ENCODE peak calls at places on chromosomes 1 and 21, in eight cellular contexts. One of them, this sample, is unnamed.

GRCh38 chr1:154935749-154936415 is 637 bp downstream of the PMVK start:
- DNase-seq in stomach: peak
- DNase-seq in EL: no peak
- DNase-seq in AG04450: no peak
- DNase-seq in breast epithelium: no peak
- DNase-seq in NCI-H774: no peak
- DNase-seq in RWPE1: no peak
- DNase-seq in activated CD8-positive, alpha-beta memory T cell treated with anti-CD3 and anti-CD28 coated beads, Interleukin-2, amount 50 U/mL, for 4 hours: no peak
- DNase-seq in this sample: no peak

GRCh38 chr1:92376345-92376744 is 77.5 kb downstream of the RPAP2 start:
- DNase-seq in stomach: no peak
- DNase-seq in EL: no peak
- DNase-seq in AG04450: no peak
- DNase-seq in breast epithelium: no peak
- DNase-seq in NCI-H774: no peak
- DNase-seq in RWPE1: no peak
- DNase-seq in activated CD8-positive, alpha-beta memory T cell treated with anti-CD3 and anti-CD28 coated beads, Interleukin-2, amount 50 U/mL, for 4 hours: no peak
- DNase-seq in this sample: no peak

GRCh38 chr1:26468911-26469310 is 3.3 kb upstream of the HMGN2 start:
- DNase-seq in stomach: peak
- DNase-seq in EL: no peak
- DNase-seq in AG04450: no peak
- DNase-seq in breast epithelium: no peak
- DNase-seq in NCI-H774: no peak
- DNase-seq in RWPE1: no peak
- DNase-seq in activated CD8-positive, alpha-beta memory T cell treated with anti-CD3 and anti-CD28 coated beads, Interleukin-2, amount 50 U/mL, for 4 hours: no peak
- DNase-seq in this sample: no peak

GRCh38 chr1:192793983-192794767 is 14.7 kb upstream of the RGS2 start:
- DNase-seq in stomach: no peak
- DNase-seq in EL: no peak
- DNase-seq in AG04450: no peak
- DNase-seq in breast epithelium: no peak
- DNase-seq in NCI-H774: no peak
- DNase-seq in RWPE1: no peak
- DNase-seq in activated CD8-positive, alpha-beta memory T cell treated with anti-CD3 and anti-CD28 coated beads, Interleukin-2, amount 50 U/mL, for 4 hours: no peak
- DNase-seq in this sample: no peak

GRCh38 chr1:229254910-229255541 is 15.9 kb upstream of the RAB4A start:
- DNase-seq in stomach: no peak
- DNase-seq in EL: no peak
- DNase-seq in AG04450: no peak
- DNase-seq in breast epithelium: no peak
- DNase-seq in NCI-H774: peak
- DNase-seq in RWPE1: no peak
- DNase-seq in activated CD8-positive, alpha-beta memory T cell treated with anti-CD3 and anti-CD28 coated beads, Interleukin-2, amount 50 U/mL, for 4 hours: no peak
- DNase-seq in this sample: no peak

GRCh38 chr1:117059334-117059677 is 820 bp upstream of the TTF2 start:
- DNase-seq in stomach: peak
- DNase-seq in EL: no peak
- DNase-seq in AG04450: no peak
- DNase-seq in breast epithelium: peak
- DNase-seq in NCI-H774: peak
- DNase-seq in RWPE1: peak
- DNase-seq in activated CD8-positive, alpha-beta memory T cell treated with anti-CD3 and anti-CD28 coated beads, Interleukin-2, amount 50 U/mL, for 4 hours: peak
- DNase-seq in this sample: no peak

GRCh38 chr21:29538115-29538514 is 239.4 kb downstream of the BACH1 start:
- DNase-seq in stomach: no peak
- DNase-seq in EL: peak
- DNase-seq in AG04450: peak
- DNase-seq in breast epithelium: no peak
- DNase-seq in NCI-H774: no peak
- DNase-seq in RWPE1: no peak
- DNase-seq in activated CD8-positive, alpha-beta memory T cell treated with anti-CD3 and anti-CD28 coated beads, Interleukin-2, amount 50 U/mL, for 4 hours: no peak
- DNase-seq in this sample: peak

GRCh38 chr1:109498161-109498801 is 4.4 kb downstream of the CYB561D1 start:
- DNase-seq in stomach: no peak
- DNase-seq in EL: peak
- DNase-seq in AG04450: no peak
- DNase-seq in breast epithelium: no peak
- DNase-seq in NCI-H774: no peak
- DNase-seq in RWPE1: no peak
- DNase-seq in activated CD8-positive, alpha-beta memory T cell treated with anti-CD3 and anti-CD28 coated beads, Interleukin-2, amount 50 U/mL, for 4 hours: peak
- DNase-seq in this sample: peak

GRCh38 chr1:162899422-162900168 is 38.6 kb upstream of the CCDC190 start:
- DNase-seq in stomach: no peak
- DNase-seq in EL: peak
- DNase-seq in AG04450: peak
- DNase-seq in breast epithelium: no peak
- DNase-seq in NCI-H774: no peak
- DNase-seq in RWPE1: peak
- DNase-seq in activated CD8-positive, alpha-beta memory T cell treated with anti-CD3 and anti-CD28 coated beads, Interleukin-2, amount 50 U/mL, for 4 hours: no peak
- DNase-seq in this sample: peak

GRCh38 chr1:163063131-163064059 is 5.8 kb upstream of the RGS4 start:
- DNase-seq in stomach: no peak
- DNase-seq in EL: no peak
- DNase-seq in AG04450: no peak
- DNase-seq in breast epithelium: no peak
- DNase-seq in NCI-H774: no peak
- DNase-seq in RWPE1: no peak
- DNase-seq in activated CD8-positive, alpha-beta memory T cell treated with anti-CD3 and anti-CD28 coated beads, Interleukin-2, amount 50 U/mL, for 4 hours: no peak
- DNase-seq in this sample: no peak

GRCh38 chr1:34839526-34840305 is 19.8 kb downstream of the SMIM12 start:
- DNase-seq in stomach: peak
- DNase-seq in EL: no peak
- DNase-seq in AG04450: no peak
- DNase-seq in breast epithelium: no peak
- DNase-seq in NCI-H774: no peak
- DNase-seq in RWPE1: no peak
- DNase-seq in activated CD8-positive, alpha-beta memory T cell treated with anti-CD3 and anti-CD28 coated beads, Interleukin-2, amount 50 U/mL, for 4 hours: no peak
- DNase-seq in this sample: no peak

GRCh38 chr1:223095870-223096269 is 47.2 kb downstream of the TLR5 start:
- DNase-seq in stomach: no peak
- DNase-seq in EL: no peak
- DNase-seq in AG04450: no peak
- DNase-seq in breast epithelium: no peak
- DNase-seq in NCI-H774: no peak
- DNase-seq in RWPE1: no peak
- DNase-seq in activated CD8-positive, alpha-beta memory T cell treated with anti-CD3 and anti-CD28 coated beads, Interleukin-2, amount 50 U/mL, for 4 hours: no peak
- DNase-seq in this sample: no peak

GRCh38 chr21:41668686-41669532 is 97.9 kb downstream of the RIPK4 start:
- DNase-seq in stomach: no peak
- DNase-seq in EL: no peak
- DNase-seq in AG04450: no peak
- DNase-seq in breast epithelium: no peak
- DNase-seq in NCI-H774: no peak
- DNase-seq in RWPE1: no peak
- DNase-seq in activated CD8-positive, alpha-beta memory T cell treated with anti-CD3 and anti-CD28 coated beads, Interleukin-2, amount 50 U/mL, for 4 hours: no peak
- DNase-seq in this sample: no peak

GRCh38 chr1:154351363-154352068 is 26.2 kb downstream of the ATP8B2 start:
- DNase-seq in stomach: peak
- DNase-seq in EL: no peak
- DNase-seq in AG04450: no peak
- DNase-seq in breast epithelium: no peak
- DNase-seq in NCI-H774: peak
- DNase-seq in RWPE1: no peak
- DNase-seq in activated CD8-positive, alpha-beta memory T cell treated with anti-CD3 and anti-CD28 coated beads, Interleukin-2, amount 50 U/mL, for 4 hours: no peak
- DNase-seq in this sample: peak

GRCh38 chr1:236476019-236476418 is 47.8 kb upstream of the LGALS8 start:
- DNase-seq in stomach: no peak
- DNase-seq in EL: no peak
- DNase-seq in AG04450: no peak
- DNase-seq in breast epithelium: no peak
- DNase-seq in NCI-H774: no peak
- DNase-seq in RWPE1: no peak
- DNase-seq in activated CD8-positive, alpha-beta memory T cell treated with anti-CD3 and anti-CD28 coated beads, Interleukin-2, amount 50 U/mL, for 4 hours: no peak
- DNase-seq in this sample: no peak

GRCh38 chr1:104132386-104132973 is 382.8 kb downstream of the AMY1C start:
- DNase-seq in stomach: no peak
- DNase-seq in EL: no peak
- DNase-seq in AG04450: no peak
- DNase-seq in breast epithelium: no peak
- DNase-seq in NCI-H774: peak
- DNase-seq in RWPE1: peak
- DNase-seq in activated CD8-positive, alpha-beta memory T cell treated with anti-CD3 and anti-CD28 coated beads, Interleukin-2, amount 50 U/mL, for 4 hours: no peak
- DNase-seq in this sample: peak

GRCh38 chr1:19869929-19870328 is 12.3 kb upstream of the OTUD3 start:
- DNase-seq in stomach: no peak
- DNase-seq in EL: peak
- DNase-seq in AG04450: no peak
- DNase-seq in breast epithelium: no peak
- DNase-seq in NCI-H774: no peak
- DNase-seq in RWPE1: no peak
- DNase-seq in activated CD8-positive, alpha-beta memory T cell treated with anti-CD3 and anti-CD28 coated beads, Interleukin-2, amount 50 U/mL, for 4 hours: no peak
- DNase-seq in this sample: peak

GRCh38 chr1:243508303-243508713 is 252.5 kb downstream of the SDCCAG8 start:
- DNase-seq in stomach: no peak
- DNase-seq in EL: no peak
- DNase-seq in AG04450: no peak
- DNase-seq in breast epithelium: no peak
- DNase-seq in NCI-H774: no peak
- DNase-seq in RWPE1: no peak
- DNase-seq in activated CD8-positive, alpha-beta memory T cell treated with anti-CD3 and anti-CD28 coated beads, Interleukin-2, amount 50 U/mL, for 4 hours: peak
- DNase-seq in this sample: no peak

GRCh38 chr1:94119306-94119705 is 1.6 kb downstream of the ABCA4 start:
- DNase-seq in stomach: no peak
- DNase-seq in EL: no peak
- DNase-seq in AG04450: no peak
- DNase-seq in breast epithelium: no peak
- DNase-seq in NCI-H774: no peak
- DNase-seq in RWPE1: no peak
- DNase-seq in activated CD8-positive, alpha-beta memory T cell treated with anti-CD3 and anti-CD28 coated beads, Interleukin-2, amount 50 U/mL, for 4 hours: no peak
- DNase-seq in this sample: no peak

GRCh38 chr1:205542367-205542766 is 37.9 kb downstream of the CDK18 start:
- DNase-seq in stomach: peak
- DNase-seq in EL: no peak
- DNase-seq in AG04450: no peak
- DNase-seq in breast epithelium: peak
- DNase-seq in NCI-H774: no peak
- DNase-seq in RWPE1: no peak
- DNase-seq in activated CD8-positive, alpha-beta memory T cell treated with anti-CD3 and anti-CD28 coated beads, Interleukin-2, amount 50 U/mL, for 4 hours: no peak
- DNase-seq in this sample: no peak

GRCh38 chr1:241944300-241944699 is 13.3 kb upstream of the BECN2 start:
- DNase-seq in stomach: no peak
- DNase-seq in EL: no peak
- DNase-seq in AG04450: no peak
- DNase-seq in breast epithelium: no peak
- DNase-seq in NCI-H774: no peak
- DNase-seq in RWPE1: no peak
- DNase-seq in activated CD8-positive, alpha-beta memory T cell treated with anti-CD3 and anti-CD28 coated beads, Interleukin-2, amount 50 U/mL, for 4 hours: no peak
- DNase-seq in this sample: no peak

GRCh38 chr1:208207388-208208131 is 36.6 kb downstream of the PLXNA2 start:
- DNase-seq in stomach: peak
- DNase-seq in EL: peak
- DNase-seq in AG04450: peak
- DNase-seq in breast epithelium: peak
- DNase-seq in NCI-H774: peak
- DNase-seq in RWPE1: peak
- DNase-seq in activated CD8-positive, alpha-beta memory T cell treated with anti-CD3 and anti-CD28 coated beads, Interleukin-2, amount 50 U/mL, for 4 hours: no peak
- DNase-seq in this sample: peak

GRCh38 chr1:203682401-203683383 is 56.1 kb downstream of the ATP2B4 start:
- DNase-seq in stomach: no peak
- DNase-seq in EL: no peak
- DNase-seq in AG04450: no peak
- DNase-seq in breast epithelium: no peak
- DNase-seq in NCI-H774: no peak
- DNase-seq in RWPE1: no peak
- DNase-seq in activated CD8-positive, alpha-beta memory T cell treated with anti-CD3 and anti-CD28 coated beads, Interleukin-2, amount 50 U/mL, for 4 hours: no peak
- DNase-seq in this sample: no peak

GRCh38 chr1:75712306-75712705 is 12.2 kb upstream of the ACADM start:
- DNase-seq in stomach: no peak
- DNase-seq in EL: no peak
- DNase-seq in AG04450: no peak
- DNase-seq in breast epithelium: no peak
- DNase-seq in NCI-H774: no peak
- DNase-seq in RWPE1: no peak
- DNase-seq in activated CD8-positive, alpha-beta memory T cell treated with anti-CD3 and anti-CD28 coated beads, Interleukin-2, amount 50 U/mL, for 4 hours: no peak
- DNase-seq in this sample: no peak